ENCODE peak calls at places on chromosomes 2 and 18, in nine cellular contexts. I, K, X, N, Z, W, J, R and E are unnamed samples.

GRCh38 chr2:230901006-230901405 is 24.0 kb downstream of the GPR55 start:
- DNase-seq in N (peak; percentile 55), J (no peak), I (no peak), W (no peak), Z (no peak), K (no peak), R (no peak), X (no peak), E (no peak)

GRCh38 chr2:29223257-29223656 is 108.0 kb downstream of the CLIP4 start:
- DNase-seq in J (no peak), K (no peak), R (no peak), I (no peak), Z (no peak), N (no peak), W (no peak), X (peak; percentile 10), E (no peak)

GRCh38 chr2:166651991-166652390 is 157.9 kb upstream of the SCN7A start:
- DNase-seq in K (no peak), I (no peak), W (no peak), R (no peak), X (no peak), J (no peak), N (no peak), Z (no peak), E (no peak)

GRCh38 chr2:68046642-68047240 is 16.1 kb downstream of the C1D start:
- DNase-seq in X (no peak), I (no peak), W (no peak), J (no peak), Z (no peak), K (no peak), R (no peak), N (no peak), E (no peak)

GRCh38 chr2:37601569-37601968 is 69.9 kb downstream of the CDC42EP3 start:
- DNase-seq in I (no peak), W (no peak), R (no peak), X (no peak), J (no peak), N (no peak), Z (no peak), K (no peak), E (no peak)

GRCh38 chr2:122029945-122030344 is 274.5 kb downstream of the TSN start:
- DNase-seq in R (no peak), I (no peak), X (no peak), W (no peak), J (no peak), Z (no peak), N (no peak), K (no peak), E (no peak)

GRCh38 chr2:26946841-26947784 is 23.3 kb upstream of the MAPRE3 start:
- DNase-seq in I (no peak), J (no peak), K (no peak), Z (peak; percentile 68), N (no peak), W (peak; percentile 55), X (peak; percentile 32), R (no peak), E (peak; percentile 77)

GRCh38 chr18:22307528-22307927 is 110.2 kb downstream of the CTAGE1 start:
- DNase-seq in W (peak; percentile 20), Z (no peak), X (no peak), J (no peak), N (no peak), R (no peak), K (no peak), I (no peak), E (no peak)

GRCh38 chr2:192286093-192286701 is 91.5 kb upstream of the TMEFF2 start:
- DNase-seq in K (peak; percentile 15), R (peak; percentile 42), X (no peak), Z (peak; percentile 31), J (no peak), W (peak; percentile 95), I (no peak), N (no peak), E (no peak)

GRCh38 chr2:95158891-95159619 is 593 bp downstream of the ZNF514 start:
- DNase-seq in N (no peak), Z (peak; percentile 47), W (peak; percentile 22), K (no peak), I (peak; percentile 47), X (peak; percentile 33), R (peak; percentile 1), J (no peak), E (peak; percentile 74)

GRCh38 chr2:217795706-217796465 is 206.9 kb downstream of the TNS1 start:
- DNase-seq in Z (no peak), R (no peak), W (no peak), K (no peak), I (no peak), X (no peak), J (no peak), N (no peak), E (no peak)

GRCh38 chr2:104572856-104573255 is 281.1 kb upstream of the POU3F3 start:
- DNase-seq in Z (no peak), J (no peak), W (no peak), N (no peak), K (no peak), X (no peak), R (no peak), I (no peak), E (no peak)

GRCh38 chr18:79786781-79787526 is 10.8 kb upstream of the KCNG2 start:
- DNase-seq in X (no peak), Z (peak; percentile 94), J (no peak), K (no peak), I (no peak), N (no peak), W (no peak), R (no peak), E (no peak)

GRCh38 chr2:236240228-236240990 is 23.8 kb downstream of the ASB18 start:
- DNase-seq in N (no peak), J (no peak), Z (no peak), K (no peak), I (no peak), X (no peak), W (peak; percentile 19), R (peak; percentile 38), E (peak; percentile 85)

GRCh38 chr2:70469961-70470360 is 83.7 kb downstream of the TGFA start:
- DNase-seq in Z (no peak), X (no peak), N (no peak), W (no peak), R (no peak), K (no peak), J (no peak), I (no peak), E (no peak)

GRCh38 chr2:23436346-23437099 is 51.5 kb downstream of the KLHL29 start:
- DNase-seq in Z (no peak), N (no peak), R (no peak), W (no peak), J (no peak), I (peak; percentile 3), X (no peak), K (no peak), E (no peak)

GRCh38 chr2:241540766-241541561 is 17.6 kb upstream of the BOK start:
- DNase-seq in R (no peak), K (no peak), X (peak; percentile 54), J (no peak), I (peak; percentile 58), N (peak; percentile 70), W (no peak), Z (peak; percentile 65), E (peak; percentile 65)

GRCh38 chr18:79515331-79515730 is 119.6 kb downstream of the NFATC1 start:
- DNase-seq in N (no peak), X (no peak), R (no peak), K (no peak), W (no peak), J (no peak), I (no peak), Z (no peak), E (no peak)

GRCh38 chr2:222470802-222471468 is 46.6 kb downstream of the SGPP2 start:
- DNase-seq in K (no peak), N (no peak), W (no peak), Z (no peak), R (no peak), X (no peak), I (no peak), J (no peak), E (no peak)

GRCh38 chr2:7020468-7020867 is 103.3 kb downstream of the RNF144A start:
- DNase-seq in I (no peak), J (no peak), R (no peak), W (no peak), X (no peak), Z (no peak), N (no peak), K (no peak), E (no peak)

GRCh38 chr18:62339106-62339988 is 14.2 kb downstream of the TNFRSF11A start:
- DNase-seq in R (no peak), J (no peak), K (no peak), X (peak; percentile 30), Z (peak; percentile 24), I (no peak), W (no peak), N (no peak), E (no peak)